ENCODE peak calls at places on chromosomes 13 and 19, in five cellular contexts. O is neuronal stem cell, X is GM12878, J is adrenal gland, L is mammary epithelial cell. N is an unnamed sample. For H3K4me1, the result is how much of the 10 kb centered on the place peaks cover.

GRCh38 chr13:52141299-52141698 is 12.4 kb upstream of the NEK5 start:
- DNase-seq in O (no peak), X (no peak), J (no peak), L (no peak), N (no peak)

GRCh38 chr13:112658807-112659206 is 31.0 kb upstream of the ATP11A start:
- DNase-seq in O (no peak), X (no peak), J (no peak), L (no peak), N (no peak)

GRCh38 chr13:43057653-43058317 is 34.4 kb downstream of the DNAJC15 start:
- DNase-seq in O (no peak), X (no peak), J (no peak), L (no peak), N (no peak)

GRCh38 chr19:13872695-13873389 is 4.1 kb upstream of the NANOS3 start:
- DNase-seq in O (peak), X (no peak), J (no peak), L (no peak), N (no peak)

GRCh38 chr13:44795176-44795575 is 194.1 kb downstream of the NUFIP1 start:
- DNase-seq in O (no peak), X (no peak), J (no peak), L (no peak), N (no peak)

GRCh38 chr19:2809387-2810140 is 10.1 kb upstream of the ZNF554 start:
- DNase-seq in O (no peak), X (no peak), J (peak), L (no peak), N (no peak)

GRCh38 chr13:23984541-23984940 is 87.2 kb upstream of the C1QTNF9B start:
- DNase-seq in O (no peak), X (no peak), J (no peak), L (peak), N (peak)

GRCh38 chr13:28659611-28659970 is 661 bp downstream of the POMP start:
- DNase-seq in O (no peak), X (no peak), J (no peak), L (peak), N (no peak)

GRCh38 chr19:10412257-10412977 is 7.9 kb upstream of the PDE4A start:
- DNase-seq in O (no peak), X (peak), J (no peak), L (no peak), N (no peak)

GRCh38 chr19:17948967-17949930 is 16.4 kb downstream of the CCDC124 start:
- DNase-seq in O (no peak), X (no peak), J (no peak), L (no peak), N (no peak)
- H3K4me1 ChIP-seq in O (half or more), X (under half), J (under half), L (under half), N (under half)

GRCh38 chr19:37977992-37978391 is 71.0 kb downstream of the SIPA1L3 start:
- DNase-seq in O (no peak), X (no peak), J (no peak), L (peak), N (no peak)

GRCh38 chr19:37975071-37975470 is 68.1 kb downstream of the SIPA1L3 start:
- DNase-seq in O (no peak), X (no peak), J (no peak), L (no peak), N (no peak)

GRCh38 chr19:37977391-37977790 is 70.4 kb downstream of the SIPA1L3 start:
- DNase-seq in O (no peak), X (no peak), J (no peak), L (no peak), N (no peak)

GRCh38 chr19:37973666-37974065 is 66.7 kb downstream of the SIPA1L3 start:
- DNase-seq in O (no peak), X (no peak), J (no peak), L (no peak), N (no peak)

GRCh38 chr19:37975596-37976515 is 68.8 kb downstream of the SIPA1L3 start:
- DNase-seq in O (no peak), X (no peak), J (no peak), L (no peak), N (no peak)
- H3K4me1 ChIP-seq in O (under half), X (half or more), J (under half), L (under half), N (under half)

GRCh38 chr19:19417618-19418270 is 12.3 kb downstream of the GATAD2A start:
- DNase-seq in O (no peak), X (no peak), J (peak), L (no peak), N (no peak)

GRCh38 chr19:19416280-19416679 is 10.8 kb downstream of the GATAD2A start:
- DNase-seq in O (no peak), X (no peak), J (no peak), L (no peak), N (no peak)

GRCh38 chr19:19421326-19421725 is 15.9 kb downstream of the GATAD2A start:
- DNase-seq in O (no peak), X (no peak), J (no peak), L (no peak), N (no peak)

GRCh38 chr19:19420570-19421301 is 15.3 kb downstream of the GATAD2A start:
- DNase-seq in O (no peak), X (peak), J (no peak), L (no peak), N (no peak)

GRCh38 chr19:19418548-19419260 is 13.2 kb downstream of the GATAD2A start:
- DNase-seq in O (no peak), X (no peak), J (no peak), L (no peak), N (no peak)
- H3K4me1 ChIP-seq in O (under half), X (under half), J (under half), L (under half), N (half or more)

DNA sequence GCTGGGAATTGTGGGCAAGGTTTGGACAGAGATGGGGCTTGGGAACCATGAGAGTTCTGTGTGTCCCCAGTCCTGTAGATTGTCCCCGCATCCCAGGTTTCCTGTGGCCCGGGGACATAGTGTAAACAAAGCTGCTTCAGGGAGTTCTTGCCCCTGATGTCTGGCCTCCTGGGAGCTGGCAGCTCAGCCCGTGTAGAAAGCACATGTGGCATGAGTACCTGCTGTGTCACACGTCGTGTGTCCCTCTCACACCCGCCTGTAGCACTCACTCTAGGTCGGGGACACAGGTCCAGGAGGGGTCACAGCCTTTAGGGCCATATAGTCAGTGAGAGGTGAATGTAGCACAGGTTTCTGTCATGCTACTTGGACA is 50.0 kb downstream of the COMP start:
- DNase-seq in O (no peak), X (no peak), J (no peak), L (no peak), N (no peak)
- H3K4me1 ChIP-seq in O (under half), X (under half), J (under half), L (under half), N (under half)

GRCh38 chr13:35856721-35857346 is 274.3 kb downstream of the DCLK1 start:
- DNase-seq in O (no peak), X (no peak), J (no peak), L (no peak), N (no peak)
- H3K4me1 ChIP-seq in O (under half), X (under half), J (under half), L (under half), N (under half)

DNA sequence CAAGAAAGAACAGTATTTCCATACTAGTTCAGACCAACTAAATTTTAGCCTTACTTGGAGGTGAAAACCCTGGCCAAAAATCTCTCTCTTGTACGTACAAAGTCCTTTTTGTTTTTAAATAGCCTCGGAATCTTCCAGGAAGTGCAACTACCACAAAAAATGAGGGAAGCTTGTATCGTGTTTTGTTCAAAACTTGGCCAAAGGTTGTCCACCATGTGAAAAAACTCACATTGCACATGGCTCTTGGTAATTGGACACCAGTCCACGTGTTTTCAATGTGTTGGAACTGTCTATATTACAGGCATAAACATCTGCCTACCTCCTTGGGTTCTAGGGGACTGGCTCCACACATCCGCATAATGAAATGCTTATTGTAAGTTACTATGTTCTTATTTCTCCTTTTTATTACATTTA is 15.2 kb upstream of the STRN4 start:
- DNase-seq in O (no peak), X (no peak), J (no peak), L (no peak), N (no peak)
- H3K4me1 ChIP-seq in O (under half), X (under half), J (under half), L (under half), N (under half)

GRCh38 chr19:18506101-18506534 is 15.8 kb downstream of the ELL start:
- DNase-seq in O (no peak), X (no peak), J (no peak), L (no peak), N (no peak)

GRCh38 chr19:18504886-18505610 is 16.8 kb downstream of the ELL start:
- DNase-seq in O (no peak), X (no peak), J (no peak), L (peak), N (no peak)

GRCh38 chr19:18507727-18508440 is 14.0 kb downstream of the ELL start:
- DNase-seq in O (no peak), X (no peak), J (no peak), L (no peak), N (no peak)

GRCh38 chr19:18507021-18507726 is 14.7 kb downstream of the ELL start:
- DNase-seq in O (no peak), X (no peak), J (peak), L (no peak), N (no peak)

DNA sequence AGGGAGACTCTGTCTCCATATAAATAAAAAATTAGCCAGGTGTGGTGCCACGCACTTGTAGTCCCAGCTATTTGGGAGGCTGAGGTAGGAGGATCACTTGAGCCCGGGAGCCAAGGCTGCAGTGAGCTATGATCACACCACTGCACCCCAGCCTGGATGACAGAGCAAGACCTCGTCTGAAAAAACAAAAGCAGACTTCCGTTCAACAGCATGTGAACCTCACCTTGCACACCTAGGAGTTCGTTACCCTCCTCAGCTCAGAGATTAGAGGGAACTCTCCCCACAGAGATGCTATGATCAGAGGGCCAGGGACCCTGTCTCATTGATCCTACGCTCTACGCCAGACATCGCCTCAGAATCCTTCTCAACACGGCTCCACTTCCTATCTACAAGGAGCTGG is 15.3 kb downstream of the ELL start:
- DNase-seq in O (no peak), X (no peak), J (no peak), L (no peak), N (no peak)
- H3K4me1 ChIP-seq in O (under half), X (under half), J (under half), L (under half), N (under half)

GRCh38 chr19:46787040-46787330 is 1.4 kb downstream of the SLC1A5 start:
- DNase-seq in O (no peak), X (no peak), J (no peak), L (no peak), N (no peak)

GRCh38 chr19:46787331-46788100 is 878 bp downstream of the SLC1A5 start:
- DNase-seq in O (peak), X (no peak), J (peak), L (peak), N (peak)

GRCh38 chr19:46789371-46789770 is 977 bp upstream of the SLC1A5 start:
- DNase-seq in O (no peak), X (no peak), J (no peak), L (no peak), N (no peak)

GRCh38 chr19:46788968-46789338 is 559 bp upstream of the SLC1A5 start:
- DNase-seq in O (no peak), X (no peak), J (no peak), L (no peak), N (no peak)

GRCh38 chr19:46788101-46788967 is at the start of gene SLC1A5:
- DNase-seq in O (peak), X (peak), J (peak), L (peak), N (peak)
- H3K4me1 ChIP-seq in O (under half), X (under half), J (under half), L (under half), N (under half)

DNA sequence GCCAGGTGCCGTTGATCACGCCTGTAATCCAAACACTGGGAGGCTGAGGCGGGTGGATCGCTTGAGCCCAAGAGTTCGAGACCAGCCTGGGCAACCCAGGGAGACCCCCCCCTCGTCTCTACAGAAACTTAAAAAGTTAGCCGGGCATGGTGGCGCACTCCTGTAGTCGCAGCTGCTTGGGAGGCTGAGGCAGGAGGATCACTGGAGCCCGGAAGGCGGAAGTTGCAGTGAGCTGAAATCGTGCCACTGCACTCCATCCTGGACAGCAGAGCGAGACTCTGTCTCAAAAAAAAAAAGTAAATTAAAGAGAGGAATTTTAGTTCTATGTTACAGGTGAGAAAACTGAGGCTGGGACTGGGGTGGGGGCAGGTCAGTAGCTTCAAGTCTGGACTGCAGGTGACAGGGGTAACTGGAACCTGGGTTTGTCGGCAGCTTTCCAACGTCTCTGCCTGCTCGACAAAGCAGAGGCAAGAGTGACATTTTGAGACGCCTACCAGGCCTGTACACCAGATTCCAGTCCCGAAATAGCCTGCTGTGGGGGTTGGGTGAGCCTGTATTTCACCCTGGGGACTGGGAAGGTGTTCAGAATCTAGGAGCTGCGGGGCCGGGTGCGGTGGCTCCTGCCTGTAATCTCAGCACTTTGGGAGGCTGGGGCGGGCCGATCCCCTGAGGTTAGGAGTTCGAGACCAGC is 1.2 kb downstream of the SELENOW start:
- DNase-seq in O (no peak), X (no peak), J (no peak), L (no peak), N (no peak)
- H3K4me1 ChIP-seq in O (under half), X (under half), J (under half), L (under half), N (under half)

N was measured in left lung.